ENCODE peak calls at places on chromosomes 12 and 14, in five cellular contexts. J is H9, Z is IMR-90, F is neuronal stem cell, S is mesenchymal stem cell. M is an unnamed sample.

GRCh38 chr14:71418591-71419245 is 511.5 kb downstream of the PCNX1 start:
- DNase-seq in J (no peak), Z (no peak), F (no peak), S (no peak), M (no peak)

GRCh38 chr12:7460375-7461259 is 16.7 kb upstream of the CD163L1 start:
- DNase-seq in J (peak), Z (peak), F (peak), S (peak), M (peak)

GRCh38 chr12:46664771-46665287 is 161.0 kb downstream of the SLC38A4 start:
- DNase-seq in J (no peak), Z (peak), F (no peak), S (peak), M (no peak)

GRCh38 chr12:95114766-95115450 is 41.5 kb upstream of the NR2C1 start:
- DNase-seq in J (peak), Z (peak), F (no peak), S (no peak), M (no peak)

GRCh38 chr12:27534060-27534764 is 10.2 kb downstream of the PPFIBP1 start:
- DNase-seq in J (no peak), Z (no peak), F (no peak), S (no peak), M (no peak)

GRCh38 chr14:72341686-72342085 is 409.5 kb downstream of the RGS6 start:
- DNase-seq in J (no peak), Z (no peak), F (no peak), S (no peak), M (no peak)

GRCh38 chr14:55097894-55098560 is 31.0 kb upstream of the LGALS3 start:
- DNase-seq in J (no peak), Z (no peak), F (no peak), S (no peak), M (no peak)

GRCh38 chr12:54258286-54258685 is 21.6 kb downstream of the CBX5 start:
- DNase-seq in J (no peak), Z (peak), F (no peak), S (peak), M (no peak)

GRCh38 chr12:98699568-98699967 is 54.5 kb downstream of the APAF1 start:
- DNase-seq in J (no peak), Z (peak), F (no peak), S (no peak), M (no peak)

GRCh38 chr12:101813117-101813516 is 17.6 kb downstream of the GNPTAB start:
- DNase-seq in J (no peak), Z (no peak), F (no peak), S (no peak), M (no peak)

GRCh38 chr14:97840159-97840558 is 1043.0 kb downstream of the VRK1 start:
- DNase-seq in J (no peak), Z (no peak), F (no peak), S (no peak), M (no peak)

GRCh38 chr14:61188936-61189808 is 92.0 kb downstream of the TMEM30B start:
- DNase-seq in J (peak), Z (peak), F (peak), S (peak), M (peak)

GRCh38 chr14:104054222-104054905 is 31.1 kb upstream of the ASPG start:
- DNase-seq in J (no peak), Z (no peak), F (no peak), S (no peak), M (no peak)

DNA sequence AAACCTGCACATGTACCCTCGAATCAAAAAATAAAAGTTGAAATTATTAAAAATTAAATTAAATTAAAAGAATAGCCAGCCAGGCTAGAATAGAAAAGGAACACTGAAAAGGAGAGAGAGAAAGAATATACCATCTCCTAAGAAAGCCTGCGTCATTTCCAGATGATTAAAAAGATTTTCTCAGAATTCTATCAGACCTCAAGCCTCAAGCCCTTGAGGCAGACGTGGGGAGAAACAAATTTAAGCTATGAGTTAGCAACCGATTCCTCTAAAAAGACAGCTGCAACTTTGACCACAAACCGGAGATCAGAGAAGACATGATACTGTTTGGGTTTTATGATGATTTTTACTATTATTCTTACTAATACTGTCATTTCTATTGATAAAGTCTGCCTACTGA is 138.3 kb downstream of the KSR2 start:
- DNase-seq in J (no peak), Z (no peak), F (no peak), S (no peak), M (no peak)
- H2BK120ac ChIP-seq in J (no peak), Z (no peak), F (no peak), S (no peak), M (no peak)

DNA sequence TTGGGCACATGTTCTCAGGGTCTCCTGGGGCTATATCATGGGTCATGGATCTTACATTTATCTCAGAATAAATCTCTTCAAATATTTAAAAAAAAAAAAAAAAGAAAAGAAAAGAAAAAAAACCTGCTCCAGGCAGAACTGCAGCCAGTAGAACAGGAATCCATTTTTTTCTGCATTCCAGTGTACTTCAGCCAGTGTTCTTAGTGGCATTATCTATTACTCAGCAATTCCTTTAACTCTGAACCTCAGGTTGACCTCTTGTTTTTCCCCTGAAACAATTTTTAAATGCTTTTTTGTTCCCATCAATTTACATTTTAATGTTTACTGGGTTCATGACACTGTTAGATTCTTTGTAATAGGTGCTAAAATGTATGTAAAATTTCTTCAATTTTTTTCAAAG is 66.7 kb upstream of the STXBP6 start:
- DNase-seq in J (no peak), Z (no peak), F (no peak), S (peak), M (peak)
- H2AFZ ChIP-seq in J (no peak), Z (no peak), F (no peak), S (no peak), M (no peak)

DNA sequence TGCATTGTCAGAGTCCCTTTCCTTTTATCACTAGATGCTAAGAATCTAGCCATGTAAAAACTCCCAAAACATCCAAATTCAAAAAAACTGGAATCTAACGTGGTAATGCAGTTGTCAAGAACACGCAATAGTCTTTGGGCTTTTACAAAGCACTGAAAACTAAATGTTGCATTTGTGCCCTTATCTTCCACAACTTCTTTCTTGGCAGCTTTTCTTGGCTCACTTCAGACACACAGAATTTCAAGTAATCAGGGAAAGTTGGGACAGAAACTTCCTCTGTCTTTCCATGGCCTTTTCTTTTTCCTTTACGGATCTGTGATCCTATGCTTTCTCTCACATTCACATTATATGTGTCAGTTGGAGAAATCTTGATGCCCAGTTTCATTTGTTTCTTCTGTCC is 136.0 kb downstream of the CRADD start:
- DNase-seq in J (no peak), Z (no peak), F (no peak), S (no peak), M (no peak)
- H3K18ac ChIP-seq in J (no peak), Z (peak), F (no peak), S (no peak), M (no peak)

DNA sequence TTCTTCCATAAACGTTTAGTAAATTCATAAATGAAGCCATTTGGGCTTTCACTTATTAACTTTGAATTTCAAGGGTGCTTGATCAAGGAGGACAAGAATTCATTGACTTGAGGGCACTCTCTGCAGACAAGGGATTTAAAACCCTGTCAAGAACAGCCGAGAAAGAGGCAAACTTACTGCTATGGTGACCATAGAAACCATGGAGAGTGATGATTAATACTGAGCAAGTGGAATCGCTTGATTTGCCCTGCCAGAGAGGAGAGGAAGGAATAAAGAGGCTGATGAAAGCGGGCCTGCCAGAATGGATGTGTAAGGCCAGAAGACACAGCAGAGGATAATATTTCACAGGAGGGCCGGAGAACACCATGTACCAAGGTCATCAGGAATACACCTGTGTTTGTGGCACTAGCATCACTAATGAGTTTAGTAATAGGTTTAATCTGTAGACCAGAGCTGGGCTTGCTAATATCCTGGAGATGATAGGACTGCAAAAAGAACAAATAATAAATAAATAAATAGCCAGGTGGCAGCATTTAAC is 221.8 kb upstream of the DCN start:
- DNase-seq in J (no peak), Z (no peak), F (no peak), S (no peak), M (no peak)
- H2BK120ac ChIP-seq in J (no peak), Z (no peak), F (no peak), S (no peak), M (no peak)

DNA sequence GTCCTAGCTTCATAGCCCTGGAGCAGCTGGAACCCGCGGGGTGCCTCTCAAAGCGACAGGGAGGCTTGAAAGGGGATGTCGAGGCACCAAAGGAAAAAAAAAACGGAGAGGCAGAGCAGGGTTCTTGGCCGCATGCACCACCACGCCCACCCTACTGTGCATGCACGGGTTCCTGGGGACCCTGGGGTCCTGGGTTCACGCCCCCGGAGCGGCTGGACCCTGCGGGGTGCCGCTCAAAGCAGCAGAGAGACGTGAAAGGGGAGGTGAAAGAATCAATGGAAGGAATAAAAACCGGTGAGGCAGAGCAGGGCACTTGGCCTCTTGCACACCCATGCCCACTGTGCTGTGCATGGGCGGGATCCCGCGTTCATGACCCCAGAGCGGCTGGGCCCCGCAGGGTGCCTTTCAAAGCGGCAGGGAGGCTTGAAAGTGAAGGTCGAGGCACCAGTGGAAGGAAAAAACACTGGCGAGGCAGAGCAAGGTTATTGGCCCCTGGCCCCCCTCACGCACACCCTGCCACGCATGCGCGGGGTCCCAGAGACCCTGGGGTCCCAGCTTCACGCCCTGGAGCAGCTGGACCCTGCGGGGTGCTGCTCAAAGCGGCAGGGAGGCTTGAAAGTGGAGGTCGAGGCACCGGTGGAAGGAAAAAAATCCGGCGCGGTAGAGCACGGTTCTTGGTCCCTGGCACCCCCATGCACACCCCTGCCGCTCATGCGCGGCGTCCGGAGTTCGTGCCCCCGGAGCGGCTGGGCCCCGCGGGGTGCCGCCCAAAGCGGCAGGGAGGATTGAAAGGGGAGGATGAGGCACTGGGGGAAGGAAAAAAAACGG is 318.5 kb downstream of the ALG10 start:
- DNase-seq in J (no peak), Z (no peak), F (no peak), S (no peak), M (no peak)
- H2AFZ ChIP-seq in J (no peak), Z (no peak), F (no peak), S (no peak), M (no peak)